ENCODE peak calls at places on chromosomes 13 and 19, in four cellular contexts. Q is HepG2, P is WTC11, Z is K562. K is an unnamed sample.

GRCh38 chr13:100338265-100338664 is 249.4 kb downstream of the PCCA start:
- DNase-seq in Z (no peak), P (no peak), Q (no peak), K (no peak)

GRCh38 chr19:5903054-5903501 is 512 bp downstream of the NDUFA11 start:
- DNase-seq in Z (peak; percentile 45), P (no peak), Q (no peak), K (no peak)

GRCh38 chr19:53158119-53158656 is 665 bp downstream of the ZNF347 start:
- DNase-seq in Q (no peak), Z (peak; percentile 37), P (peak; percentile 52), K (no peak)

GRCh38 chr13:26589754-26590153 is 32.3 kb downstream of the WASF3 start:
- DNase-seq in P (no peak), Z (no peak), Q (no peak), K (no peak)

GRCh38 chr13:26458196-26458734 is 99.2 kb upstream of the WASF3 start:
- DNase-seq in Q (no peak), P (no peak), Z (no peak), K (no peak)

GRCh38 chr19:28977826-28978225 is 235.1 kb downstream of the UQCRFS1 start:
- DNase-seq in P (peak; percentile 36), Z (no peak), Q (no peak), K (no peak)

GRCh38 chr19:3116621-3117020 is 19.2 kb upstream of the GNA15 start:
- DNase-seq in Z (no peak), Q (no peak), P (no peak), K (no peak)

GRCh38 chr13:110546933-110547332 is 14.6 kb downstream of the RAB20 start:
- DNase-seq in Z (no peak), Q (peak; percentile 80), P (no peak), K (peak; percentile 75)

GRCh38 chr19:17327654-17328516 is 6.8 kb downstream of the ANO8 start:
- DNase-seq in Z (peak; percentile 82), Q (peak; percentile 13), P (peak; percentile 93), K (no peak)

GRCh38 chr13:107827840-107828549 is 387.3 kb downstream of the LIG4 start:
- DNase-seq in Q (no peak), Z (no peak), P (no peak), K (no peak)

GRCh38 chr19:55552620-55553019 is 7.3 kb upstream of the SBK3 start:
- DNase-seq in P (no peak), Z (no peak), Q (peak; percentile 43), K (no peak)

GRCh38 chr13:38264363-38265134 is 85.1 kb upstream of the UFM1 start:
- DNase-seq in P (no peak), Z (no peak), Q (no peak), K (no peak)

GRCh38 chr19:7865262-7865911 is 8.8 kb downstream of the PRR36 start:
- DNase-seq in Z (no peak), Q (no peak), P (no peak), K (no peak)

GRCh38 chr19:8254286-8255001 is 45.3 kb downstream of the CERS4 start:
- DNase-seq in P (no peak), Q (no peak), Z (peak; percentile 17), K (no peak)

GRCh38 chr13:38990693-38991092 is at the start of gene STOML3:
- DNase-seq in Q (no peak), Z (no peak), P (no peak), K (no peak)

GRCh38 chr13:29491248-29491647 is 104.2 kb downstream of the SLC7A1 start:
- DNase-seq in Z (no peak), Q (no peak), P (no peak), K (no peak)

GRCh38 chr13:109140054-109140776 is 510.8 kb downstream of the MYO16 start:
- DNase-seq in Q (no peak), P (no peak), Z (no peak), K (no peak)

GRCh38 chr19:7505682-7506384 is 10.1 kb upstream of the ZNF358 start:
- DNase-seq in Q (no peak), Z (peak; percentile 95), P (peak; percentile 88), K (peak; percentile 45)

GRCh38 chr19:35717665-35718344 is at the start of gene KMT2B:
- DNase-seq in Q (no peak), Z (peak; percentile 95), P (peak; percentile 97), K (peak; percentile 100)

GRCh38 chr19:6674868-6675305 is 4.9 kb upstream of the TNFSF14 start:
- DNase-seq in Z (peak; percentile 89), Q (no peak), P (peak; percentile 65), K (peak; percentile 33)

GRCh38 chr19:50486823-50487515 is 10.3 kb upstream of the GARIN5A start:
- DNase-seq in Z (peak; percentile 69), P (peak; percentile 93), Q (peak; percentile 51), K (peak; percentile 92)

GRCh38 chr13:108086678-108087077 is 128.7 kb downstream of the LIG4 start:
- DNase-seq in P (peak; percentile 29), Z (no peak), Q (no peak), K (peak; percentile 22)

GRCh38 chr19:28444371-28444770 is 768.6 kb downstream of the UQCRFS1 start:
- DNase-seq in P (no peak), Z (no peak), Q (no peak), K (no peak)

GRCh38 chr13:42720858-42721219 is 60.5 kb upstream of the FAM216B start:
- DNase-seq in Z (no peak), Q (no peak), P (no peak), K (no peak)

GRCh38 chr13:42722883-42723539 is 58.4 kb upstream of the FAM216B start:
- DNase-seq in P (no peak), Z (no peak), Q (no peak), K (no peak)

GRCh38 chr13:42715909-42716308 is 65.5 kb upstream of the FAM216B start:
- DNase-seq in P (no peak), Z (no peak), Q (no peak), K (no peak)

DNA sequence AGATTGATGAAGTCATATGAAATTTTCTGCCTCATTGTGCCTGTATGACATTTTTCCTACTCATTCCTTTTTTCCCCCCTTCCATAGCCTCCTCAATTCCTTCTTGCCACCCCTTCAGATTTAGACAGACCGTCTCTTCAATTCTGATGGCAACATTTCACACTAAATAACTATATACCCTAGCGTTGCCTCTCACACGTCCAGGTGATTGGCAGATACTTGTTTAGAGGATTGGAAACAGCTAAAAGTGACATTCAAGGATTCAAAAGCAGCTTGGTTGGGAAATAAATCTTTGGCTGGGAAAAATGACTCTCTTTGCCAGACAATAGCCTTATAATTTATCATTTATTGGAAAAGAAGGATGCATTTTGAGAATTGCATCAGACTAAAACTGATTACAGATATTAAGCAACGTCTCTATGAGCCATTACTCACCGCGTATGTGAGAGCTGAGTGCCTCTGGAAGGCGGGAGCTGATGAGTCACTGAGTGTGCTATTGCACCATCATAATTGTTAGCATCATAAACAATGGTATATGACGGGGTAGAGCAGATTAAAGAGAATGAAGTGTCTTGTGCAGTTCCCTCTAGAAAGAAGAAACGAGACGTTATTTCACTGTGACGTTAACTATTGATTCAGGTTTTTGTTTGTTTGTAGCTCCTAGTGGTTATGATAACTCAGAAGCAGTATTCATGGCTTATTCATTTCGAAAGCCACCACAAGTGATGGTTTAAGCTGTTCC is 61.1 kb upstream of the FAM216B start:
- DNase-seq in Q (peak; percentile 7), Z (no peak), P (no peak), K (peak; percentile 81)
- TF ChIP-seq HMGXB4 in Q (no peak), Z (no peak), P (no peak), K (no peak)

DNA sequence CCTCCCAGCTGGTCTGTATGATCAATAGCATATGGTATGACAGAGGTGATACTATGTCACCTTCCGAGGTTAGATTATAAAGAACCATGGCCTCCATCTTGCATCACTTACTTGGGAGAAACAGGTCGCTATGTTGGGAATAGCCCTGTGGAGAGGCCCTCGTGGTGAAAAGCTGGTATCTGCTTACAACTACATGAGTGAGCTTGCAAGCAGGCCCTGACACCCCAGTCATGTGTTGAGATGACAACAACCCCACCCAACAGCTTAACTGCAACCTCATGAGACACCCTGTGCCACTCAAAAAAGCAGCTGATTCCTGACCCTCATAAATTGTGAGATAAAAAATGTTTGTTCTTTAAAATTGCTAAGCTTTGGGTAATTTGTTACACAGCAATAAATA is 18.8 kb downstream of the MTRF1 start:
- DNase-seq in Z (no peak), Q (no peak), P (no peak), K (no peak)
- TF ChIP-seq HMGXB4 in Z (no peak), Q (no peak), P (no peak), K (no peak)

GRCh38 chr19:58024661-58025060 is 9.2 kb upstream of the ZSCAN1 start:
- DNase-seq in P (no peak), Z (no peak), Q (no peak), K (no peak)

GRCh38 chr19:58020129-58020528 is 13.7 kb upstream of the ZSCAN1 start:
- DNase-seq in Q (no peak), P (no peak), Z (no peak), K (no peak)

GRCh38 chr19:58022283-58022660 is 11.6 kb upstream of the ZSCAN1 start:
- DNase-seq in Q (no peak), Z (no peak), P (peak; percentile 16), K (no peak)

GRCh38 chr19:58020985-58021384 is 12.8 kb upstream of the ZSCAN1 start:
- DNase-seq in Q (no peak), Z (no peak), P (peak; percentile 2), K (no peak)

GRCh38 chr19:58021541-58022282 is 12.1 kb upstream of the ZSCAN1 start:
- DNase-seq in P (peak; percentile 84), Z (peak; percentile 59), Q (peak; percentile 53), K (peak; percentile 55)
- TF ChIP-seq HMGXB4 in P (no peak), Z (no peak), Q (no peak), K (no peak)

DNA sequence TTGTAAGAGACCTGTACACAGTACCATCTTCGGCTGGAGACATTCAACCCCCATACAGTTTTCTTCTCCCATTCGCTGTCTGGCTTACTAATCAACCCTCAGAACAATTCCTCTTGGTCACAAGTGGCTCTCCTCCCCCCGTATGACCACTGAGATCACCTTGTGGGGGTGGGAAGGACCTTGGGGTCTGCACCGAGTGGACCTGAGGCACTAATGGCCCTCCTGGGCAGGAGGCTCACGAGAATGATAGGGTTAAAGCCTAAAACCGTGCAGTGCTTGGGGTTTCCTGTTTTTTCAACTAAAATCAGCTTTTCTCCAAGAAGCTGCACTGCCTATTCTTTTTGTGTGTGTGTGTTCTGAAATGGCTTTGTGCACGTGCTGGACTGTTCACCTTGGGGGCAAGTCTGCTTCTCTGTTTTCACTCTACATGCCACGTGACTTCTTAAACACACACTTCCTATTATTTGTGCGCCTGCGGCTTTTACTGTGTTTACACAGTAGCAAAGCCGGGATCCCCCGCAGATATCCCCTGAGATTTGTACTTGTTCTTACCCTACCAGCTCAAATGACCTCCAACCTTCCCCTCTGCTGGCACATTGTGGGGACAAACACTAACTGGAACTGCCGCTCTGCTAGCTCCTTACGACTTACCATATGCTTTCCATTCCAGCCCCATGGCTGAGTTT is 12.3 kb downstream of the RBM26 start:
- DNase-seq in Z (no peak), P (no peak), Q (peak; percentile 93), K (no peak)
- TF ChIP-seq HMGXB4 in Z (no peak), P (no peak), Q (peak; percentile 23), K (no peak)

GRCh38 chr13:94712287-94712811 is at the start of gene SOX21:
- DNase-seq in Q (no peak), Z (no peak), P (peak; percentile 49), K (no peak)

GRCh38 chr13:94713556-94714182 is 1.3 kb upstream of the SOX21 start:
- DNase-seq in P (no peak), Q (no peak), Z (no peak), K (no peak)

GRCh38 chr13:94710881-94711560 is 1.3 kb downstream of the SOX21 start:
- DNase-seq in P (peak; percentile 53), Z (peak; percentile 54), Q (no peak), K (peak; percentile 55)

GRCh38 chr13:94711561-94712286 is 621 bp downstream of the SOX21 start:
- DNase-seq in Z (peak; percentile 48), P (peak; percentile 41), Q (no peak), K (peak; percentile 47)

GRCh38 chr13:94712812-94713555 is 639 bp upstream of the SOX21 start:
- DNase-seq in P (peak; percentile 59), Z (no peak), Q (no peak), K (peak; percentile 55)
- TF ChIP-seq HMGXB4 in P (peak; percentile 77), Z (no peak), Q (no peak), K (no peak)